ENCODE peak calls at places on chromosomes 2 and 18, in seven cellular contexts. One of them, this sample, is unnamed.

GRCh38 chr2:102696463-102696862 is 65.4 kb upstream of the TMEM182 start:
- DNase-seq in PC-3: no peak
- DNase-seq in brain microvascular endothelial cell: no peak
- DNase-seq in stomach: no peak
- DNase-seq in mesenchymal stem cell: no peak
- DNase-seq in heart left ventricle: no peak
- DNase-seq in CD8-positive, alpha-beta T cell: no peak
- DNase-seq in this sample: no peak

GRCh38 chr2:69798466-69798908 is 31.0 kb upstream of the GMCL1 start:
- DNase-seq in CD8-positive, alpha-beta T cell: no peak
- DNase-seq in heart left ventricle: no peak
- DNase-seq in stomach: peak
- DNase-seq in brain microvascular endothelial cell: peak
- DNase-seq in PC-3: no peak
- DNase-seq in mesenchymal stem cell: peak
- DNase-seq in this sample: peak

GRCh38 chr2:28904802-28905499 is 10.5 kb downstream of the WDR43 start:
- DNase-seq in heart left ventricle: no peak
- DNase-seq in stomach: no peak
- DNase-seq in brain microvascular endothelial cell: no peak
- DNase-seq in PC-3: no peak
- DNase-seq in CD8-positive, alpha-beta T cell: no peak
- DNase-seq in mesenchymal stem cell: peak
- DNase-seq in this sample: peak

GRCh38 chr2:96859681-96860064 is 1.9 kb upstream of the ANKRD39 start:
- DNase-seq in stomach: no peak
- DNase-seq in CD8-positive, alpha-beta T cell: no peak
- DNase-seq in heart left ventricle: no peak
- DNase-seq in PC-3: no peak
- DNase-seq in brain microvascular endothelial cell: no peak
- DNase-seq in mesenchymal stem cell: no peak
- DNase-seq in this sample: no peak

GRCh38 chr2:227617316-227618250 is at the start of gene SCYGR4:
- DNase-seq in PC-3: no peak
- DNase-seq in stomach: no peak
- DNase-seq in mesenchymal stem cell: no peak
- DNase-seq in brain microvascular endothelial cell: peak
- DNase-seq in heart left ventricle: no peak
- DNase-seq in CD8-positive, alpha-beta T cell: no peak
- DNase-seq in this sample: no peak

GRCh38 chr2:163646659-163647058 is 89.1 kb downstream of the FIGN start:
- DNase-seq in brain microvascular endothelial cell: no peak
- DNase-seq in PC-3: no peak
- DNase-seq in stomach: no peak
- DNase-seq in heart left ventricle: no peak
- DNase-seq in mesenchymal stem cell: peak
- DNase-seq in CD8-positive, alpha-beta T cell: no peak
- DNase-seq in this sample: peak

GRCh38 chr2:47785986-47786385 is 3.0 kb downstream of the MSH6 start:
- DNase-seq in stomach: no peak
- DNase-seq in heart left ventricle: no peak
- DNase-seq in CD8-positive, alpha-beta T cell: no peak
- DNase-seq in brain microvascular endothelial cell: no peak
- DNase-seq in mesenchymal stem cell: no peak
- DNase-seq in PC-3: no peak
- DNase-seq in this sample: no peak

GRCh38 chr2:37156071-37156856 is 516 bp downstream of the EIF2AK2 start:
- DNase-seq in brain microvascular endothelial cell: peak
- DNase-seq in heart left ventricle: peak
- DNase-seq in CD8-positive, alpha-beta T cell: no peak
- DNase-seq in mesenchymal stem cell: peak
- DNase-seq in stomach: peak
- DNase-seq in PC-3: peak
- DNase-seq in this sample: peak

GRCh38 chr2:127715778-127716449 is 14.6 kb downstream of the SFT2D3 start:
- DNase-seq in mesenchymal stem cell: no peak
- DNase-seq in heart left ventricle: no peak
- DNase-seq in PC-3: no peak
- DNase-seq in brain microvascular endothelial cell: no peak
- DNase-seq in CD8-positive, alpha-beta T cell: no peak
- DNase-seq in stomach: no peak
- DNase-seq in this sample: no peak

GRCh38 chr2:149648282-149649030 is 60.9 kb upstream of the MMADHC start:
- DNase-seq in mesenchymal stem cell: peak
- DNase-seq in PC-3: peak
- DNase-seq in stomach: no peak
- DNase-seq in brain microvascular endothelial cell: peak
- DNase-seq in CD8-positive, alpha-beta T cell: no peak
- DNase-seq in heart left ventricle: peak
- DNase-seq in this sample: peak

GRCh38 chr2:529425-529824 is 147.8 kb downstream of the TMEM18 start:
- DNase-seq in CD8-positive, alpha-beta T cell: no peak
- DNase-seq in brain microvascular endothelial cell: peak
- DNase-seq in heart left ventricle: no peak
- DNase-seq in PC-3: peak
- DNase-seq in stomach: no peak
- DNase-seq in mesenchymal stem cell: no peak
- DNase-seq in this sample: peak

GRCh38 chr2:63643486-63643885 is 54.7 kb downstream of the MDH1 start:
- DNase-seq in heart left ventricle: no peak
- DNase-seq in PC-3: no peak
- DNase-seq in CD8-positive, alpha-beta T cell: no peak
- DNase-seq in mesenchymal stem cell: no peak
- DNase-seq in brain microvascular endothelial cell: no peak
- DNase-seq in stomach: no peak
- DNase-seq in this sample: no peak

GRCh38 chr2:179677148-179677688 is 184.2 kb downstream of the ZNF385B start:
- DNase-seq in brain microvascular endothelial cell: no peak
- DNase-seq in CD8-positive, alpha-beta T cell: no peak
- DNase-seq in mesenchymal stem cell: no peak
- DNase-seq in PC-3: peak
- DNase-seq in stomach: no peak
- DNase-seq in heart left ventricle: no peak
- DNase-seq in this sample: no peak

GRCh38 chr2:105690566-105690965 is 54.1 kb upstream of the NCK2 start:
- DNase-seq in heart left ventricle: no peak
- DNase-seq in PC-3: no peak
- DNase-seq in CD8-positive, alpha-beta T cell: no peak
- DNase-seq in brain microvascular endothelial cell: no peak
- DNase-seq in stomach: no peak
- DNase-seq in mesenchymal stem cell: no peak
- DNase-seq in this sample: no peak

GRCh38 chr2:233928594-233929351 is 11.6 kb downstream of the TRPM8 start:
- DNase-seq in stomach: peak
- DNase-seq in mesenchymal stem cell: peak
- DNase-seq in CD8-positive, alpha-beta T cell: peak
- DNase-seq in PC-3: peak
- DNase-seq in heart left ventricle: no peak
- DNase-seq in brain microvascular endothelial cell: peak
- DNase-seq in this sample: peak

GRCh38 chr2:221463235-221463896 is 108.7 kb downstream of the EPHA4 start:
- DNase-seq in CD8-positive, alpha-beta T cell: no peak
- DNase-seq in heart left ventricle: no peak
- DNase-seq in PC-3: no peak
- DNase-seq in brain microvascular endothelial cell: no peak
- DNase-seq in mesenchymal stem cell: no peak
- DNase-seq in stomach: no peak
- DNase-seq in this sample: no peak

GRCh38 chr2:120559401-120559800 is 176.3 kb upstream of the GLI2 start:
- DNase-seq in brain microvascular endothelial cell: peak
- DNase-seq in CD8-positive, alpha-beta T cell: no peak
- DNase-seq in stomach: no peak
- DNase-seq in mesenchymal stem cell: peak
- DNase-seq in PC-3: peak
- DNase-seq in heart left ventricle: no peak
- DNase-seq in this sample: no peak

GRCh38 chr2:39059366-39059952 is 61.4 kb downstream of the SOS1 start:
- DNase-seq in brain microvascular endothelial cell: no peak
- DNase-seq in mesenchymal stem cell: peak
- DNase-seq in CD8-positive, alpha-beta T cell: no peak
- DNase-seq in PC-3: peak
- DNase-seq in stomach: no peak
- DNase-seq in heart left ventricle: no peak
- DNase-seq in this sample: peak

GRCh38 chr2:64989982-64990614 is 899 bp downstream of the SLC1A4 start:
- DNase-seq in PC-3: no peak
- DNase-seq in brain microvascular endothelial cell: no peak
- DNase-seq in heart left ventricle: peak
- DNase-seq in CD8-positive, alpha-beta T cell: no peak
- DNase-seq in stomach: peak
- DNase-seq in mesenchymal stem cell: peak
- DNase-seq in this sample: peak

GRCh38 chr2:9693138-9693520 is 62.3 kb upstream of the YWHAQ start:
- DNase-seq in CD8-positive, alpha-beta T cell: no peak
- DNase-seq in PC-3: no peak
- DNase-seq in heart left ventricle: peak
- DNase-seq in stomach: no peak
- DNase-seq in mesenchymal stem cell: peak
- DNase-seq in brain microvascular endothelial cell: peak
- DNase-seq in this sample: no peak

GRCh38 chr2:28108143-28108542 is 217.6 kb downstream of the BABAM2 start:
- DNase-seq in PC-3: no peak
- DNase-seq in mesenchymal stem cell: no peak
- DNase-seq in brain microvascular endothelial cell: no peak
- DNase-seq in stomach: no peak
- DNase-seq in heart left ventricle: no peak
- DNase-seq in CD8-positive, alpha-beta T cell: no peak
- DNase-seq in this sample: no peak

GRCh38 chr2:113172721-113173562 is 829 bp upstream of the PSD4 start:
- DNase-seq in CD8-positive, alpha-beta T cell: no peak
- DNase-seq in brain microvascular endothelial cell: no peak
- DNase-seq in PC-3: no peak
- DNase-seq in heart left ventricle: no peak
- DNase-seq in stomach: no peak
- DNase-seq in mesenchymal stem cell: no peak
- DNase-seq in this sample: no peak

GRCh38 chr2:2777213-2777612 is 446.1 kb upstream of the MYT1L start:
- DNase-seq in mesenchymal stem cell: no peak
- DNase-seq in CD8-positive, alpha-beta T cell: no peak
- DNase-seq in PC-3: no peak
- DNase-seq in brain microvascular endothelial cell: no peak
- DNase-seq in heart left ventricle: no peak
- DNase-seq in stomach: no peak
- DNase-seq in this sample: no peak

GRCh38 chr2:70388128-70388527 is 86.3 kb upstream of the FAM136A start:
- DNase-seq in PC-3: peak
- DNase-seq in mesenchymal stem cell: no peak
- DNase-seq in heart left ventricle: no peak
- DNase-seq in CD8-positive, alpha-beta T cell: no peak
- DNase-seq in brain microvascular endothelial cell: no peak
- DNase-seq in stomach: no peak
- DNase-seq in this sample: no peak

GRCh38 chr18:47594621-47595086 is 335.8 kb downstream of the SMAD2 start:
- DNase-seq in brain microvascular endothelial cell: no peak
- DNase-seq in mesenchymal stem cell: no peak
- DNase-seq in PC-3: no peak
- DNase-seq in heart left ventricle: no peak
- DNase-seq in stomach: no peak
- DNase-seq in CD8-positive, alpha-beta T cell: no peak
- DNase-seq in this sample: no peak

GRCh38 chr2:190023860-190024259 is 38.7 kb downstream of the MSTN start:
- DNase-seq in PC-3: peak
- DNase-seq in mesenchymal stem cell: peak
- DNase-seq in stomach: no peak
- DNase-seq in heart left ventricle: no peak
- DNase-seq in CD8-positive, alpha-beta T cell: no peak
- DNase-seq in brain microvascular endothelial cell: peak
- DNase-seq in this sample: peak

GRCh38 chr2:172454404-172455120 is 27.2 kb downstream of the ITGA6 start:
- DNase-seq in stomach: no peak
- DNase-seq in heart left ventricle: no peak
- DNase-seq in brain microvascular endothelial cell: no peak
- DNase-seq in CD8-positive, alpha-beta T cell: no peak
- DNase-seq in PC-3: no peak
- DNase-seq in mesenchymal stem cell: no peak
- DNase-seq in this sample: no peak

GRCh38 chr2:181307203-181307991 is 149.8 kb upstream of the ITGA4 start:
- DNase-seq in stomach: no peak
- DNase-seq in PC-3: no peak
- DNase-seq in mesenchymal stem cell: no peak
- DNase-seq in heart left ventricle: no peak
- DNase-seq in brain microvascular endothelial cell: no peak
- DNase-seq in CD8-positive, alpha-beta T cell: no peak
- DNase-seq in this sample: no peak
- H3K4me3 ChIP-seq in stomach: no peak
- H3K4me3 ChIP-seq in PC-3: no peak
- H3K4me3 ChIP-seq in mesenchymal stem cell: no peak
- H3K4me3 ChIP-seq in heart left ventricle: no peak
- H3K4me3 ChIP-seq in brain microvascular endothelial cell: no peak
- H3K4me3 ChIP-seq in CD8-positive, alpha-beta T cell: peak
- H3K4me3 ChIP-seq in this sample: no peak

DNA sequence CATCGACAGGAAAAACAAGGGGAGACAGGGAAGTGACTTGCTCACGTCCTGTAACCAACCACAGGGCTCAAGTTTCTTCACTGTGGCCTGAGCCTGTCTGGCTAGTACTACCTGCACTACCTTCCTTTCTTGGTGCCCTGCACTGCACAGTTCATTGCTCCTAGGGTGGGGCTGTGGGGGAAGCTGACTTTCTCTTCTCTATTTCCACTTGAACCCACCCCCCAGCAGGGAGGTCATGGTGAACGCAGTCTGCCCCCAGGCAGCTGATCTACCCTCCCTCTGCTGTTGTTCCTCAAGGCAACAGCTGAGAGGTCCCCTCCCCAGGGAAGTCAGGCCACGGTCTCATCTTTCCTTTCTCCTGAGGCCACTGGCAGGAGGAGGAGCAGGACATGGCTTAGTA is 532.1 kb downstream of the SOX11 start:
- DNase-seq in PC-3: no peak
- DNase-seq in brain microvascular endothelial cell: no peak
- DNase-seq in CD8-positive, alpha-beta T cell: no peak
- DNase-seq in mesenchymal stem cell: no peak
- DNase-seq in heart left ventricle: no peak
- DNase-seq in stomach: no peak
- DNase-seq in this sample: no peak
- H3K4me3 ChIP-seq in PC-3: no peak
- H3K4me3 ChIP-seq in brain microvascular endothelial cell: no peak
- H3K4me3 ChIP-seq in CD8-positive, alpha-beta T cell: no peak
- H3K4me3 ChIP-seq in mesenchymal stem cell: no peak
- H3K4me3 ChIP-seq in heart left ventricle: no peak
- H3K4me3 ChIP-seq in stomach: no peak
- H3K4me3 ChIP-seq in this sample: no peak

GRCh38 chr2:241317391-241317790 is 1.7 kb downstream of the SEPTIN2 start:
- DNase-seq in stomach: no peak
- DNase-seq in CD8-positive, alpha-beta T cell: no peak
- DNase-seq in brain microvascular endothelial cell: no peak
- DNase-seq in mesenchymal stem cell: no peak
- DNase-seq in heart left ventricle: no peak
- DNase-seq in PC-3: no peak
- DNase-seq in this sample: no peak
- H3K4me3 ChIP-seq in stomach: peak
- H3K4me3 ChIP-seq in CD8-positive, alpha-beta T cell: peak
- H3K4me3 ChIP-seq in brain microvascular endothelial cell: peak
- H3K4me3 ChIP-seq in mesenchymal stem cell: peak
- H3K4me3 ChIP-seq in heart left ventricle: peak
- H3K4me3 ChIP-seq in PC-3: peak
- H3K4me3 ChIP-seq in this sample: peak

DNA sequence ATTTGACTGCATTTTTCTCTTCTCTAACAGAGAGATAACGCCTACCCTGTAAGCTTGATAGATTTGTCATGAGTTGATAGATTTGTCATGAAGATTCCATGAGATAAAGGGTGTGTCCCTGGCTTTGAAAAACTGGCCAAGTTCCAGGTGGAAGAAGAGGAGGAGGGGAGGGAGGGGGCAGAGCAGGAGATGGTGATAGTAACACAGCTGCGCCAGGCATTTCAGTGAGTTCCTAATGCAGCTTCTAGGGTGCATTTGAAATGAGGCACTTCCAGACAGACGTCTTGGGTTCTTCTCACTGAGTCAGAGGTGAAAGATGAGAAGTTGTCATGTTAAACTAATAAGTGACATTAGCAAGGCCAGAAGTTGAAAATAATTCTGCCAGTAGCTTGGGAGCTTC is 65.3 kb downstream of the CERS6 start:
- DNase-seq in brain microvascular endothelial cell: peak
- DNase-seq in PC-3: no peak
- DNase-seq in mesenchymal stem cell: no peak
- DNase-seq in CD8-positive, alpha-beta T cell: no peak
- DNase-seq in stomach: no peak
- DNase-seq in heart left ventricle: no peak
- DNase-seq in this sample: no peak
- H3K4me3 ChIP-seq in brain microvascular endothelial cell: no peak
- H3K4me3 ChIP-seq in PC-3: no peak
- H3K4me3 ChIP-seq in mesenchymal stem cell: peak
- H3K4me3 ChIP-seq in CD8-positive, alpha-beta T cell: no peak
- H3K4me3 ChIP-seq in stomach: no peak
- H3K4me3 ChIP-seq in heart left ventricle: no peak
- H3K4me3 ChIP-seq in this sample: no peak